ENCODE peak calls at places on chromosomes 7 and 10, in seven cellular contexts. One of them, this sample, is unnamed.

GRCh38 chr7:18541189-18541870 is 45.8 kb downstream of the HDAC9 start:
- DNase-seq in effector CD4-positive, alpha-beta T cell: no peak
- DNase-seq in body of pancreas: peak
- DNase-seq in stimulated activated CD8-positive, alpha-beta memory T cell treated with anti-CD3 and anti-CD28 coated beads, Interleukin-12 subunit alpha, Interleukin-12 subunit beta, amount 100 ng/mL, for 4 hours: no peak
- DNase-seq in ELR: no peak
- DNase-seq in activated naive CD8-positive, alpha-beta T cell treated with anti-CD3 and anti-CD28 coated beads, Interleukin-2, amount 50 U/mL, for 24 hours: no peak
- DNase-seq in AG04450: no peak
- DNase-seq in this sample: no peak

GRCh38 chr7:75729851-75730274 is 8.9 kb downstream of the HIP1 start:
- DNase-seq in activated naive CD8-positive, alpha-beta T cell treated with anti-CD3 and anti-CD28 coated beads, Interleukin-2, amount 50 U/mL, for 24 hours: no peak
- DNase-seq in stimulated activated CD8-positive, alpha-beta memory T cell treated with anti-CD3 and anti-CD28 coated beads, Interleukin-12 subunit alpha, Interleukin-12 subunit beta, amount 100 ng/mL, for 4 hours: no peak
- DNase-seq in body of pancreas: no peak
- DNase-seq in AG04450: no peak
- DNase-seq in ELR: no peak
- DNase-seq in effector CD4-positive, alpha-beta T cell: no peak
- DNase-seq in this sample: no peak

GRCh38 chr7:25615603-25616002 is 387.3 kb upstream of the NPVF start:
- DNase-seq in activated naive CD8-positive, alpha-beta T cell treated with anti-CD3 and anti-CD28 coated beads, Interleukin-2, amount 50 U/mL, for 24 hours: no peak
- DNase-seq in body of pancreas: no peak
- DNase-seq in effector CD4-positive, alpha-beta T cell: no peak
- DNase-seq in ELR: no peak
- DNase-seq in AG04450: no peak
- DNase-seq in stimulated activated CD8-positive, alpha-beta memory T cell treated with anti-CD3 and anti-CD28 coated beads, Interleukin-12 subunit alpha, Interleukin-12 subunit beta, amount 100 ng/mL, for 4 hours: no peak
- DNase-seq in this sample: no peak

GRCh38 chr10:118342638-118343020 is 505 bp upstream of the FAM204A start:
- DNase-seq in AG04450: no peak
- DNase-seq in effector CD4-positive, alpha-beta T cell: peak
- DNase-seq in body of pancreas: peak
- DNase-seq in activated naive CD8-positive, alpha-beta T cell treated with anti-CD3 and anti-CD28 coated beads, Interleukin-2, amount 50 U/mL, for 24 hours: no peak
- DNase-seq in stimulated activated CD8-positive, alpha-beta memory T cell treated with anti-CD3 and anti-CD28 coated beads, Interleukin-12 subunit alpha, Interleukin-12 subunit beta, amount 100 ng/mL, for 4 hours: no peak
- DNase-seq in ELR: peak
- DNase-seq in this sample: peak

GRCh38 chr10:69338133-69338456 is 59.8 kb downstream of the HK1 start:
- DNase-seq in AG04450: no peak
- DNase-seq in body of pancreas: no peak
- DNase-seq in activated naive CD8-positive, alpha-beta T cell treated with anti-CD3 and anti-CD28 coated beads, Interleukin-2, amount 50 U/mL, for 24 hours: no peak
- DNase-seq in effector CD4-positive, alpha-beta T cell: no peak
- DNase-seq in ELR: no peak
- DNase-seq in stimulated activated CD8-positive, alpha-beta memory T cell treated with anti-CD3 and anti-CD28 coated beads, Interleukin-12 subunit alpha, Interleukin-12 subunit beta, amount 100 ng/mL, for 4 hours: no peak
- DNase-seq in this sample: no peak

GRCh38 chr10:8927705-8928104 is 873.2 kb downstream of the GATA3 start:
- DNase-seq in stimulated activated CD8-positive, alpha-beta memory T cell treated with anti-CD3 and anti-CD28 coated beads, Interleukin-12 subunit alpha, Interleukin-12 subunit beta, amount 100 ng/mL, for 4 hours: no peak
- DNase-seq in body of pancreas: no peak
- DNase-seq in AG04450: no peak
- DNase-seq in ELR: no peak
- DNase-seq in effector CD4-positive, alpha-beta T cell: no peak
- DNase-seq in activated naive CD8-positive, alpha-beta T cell treated with anti-CD3 and anti-CD28 coated beads, Interleukin-2, amount 50 U/mL, for 24 hours: no peak
- DNase-seq in this sample: no peak

GRCh38 chr7:93944673-93945072 is 23.1 kb downstream of the GNG11 start:
- DNase-seq in stimulated activated CD8-positive, alpha-beta memory T cell treated with anti-CD3 and anti-CD28 coated beads, Interleukin-12 subunit alpha, Interleukin-12 subunit beta, amount 100 ng/mL, for 4 hours: no peak
- DNase-seq in activated naive CD8-positive, alpha-beta T cell treated with anti-CD3 and anti-CD28 coated beads, Interleukin-2, amount 50 U/mL, for 24 hours: no peak
- DNase-seq in effector CD4-positive, alpha-beta T cell: no peak
- DNase-seq in AG04450: no peak
- DNase-seq in ELR: no peak
- DNase-seq in body of pancreas: no peak
- DNase-seq in this sample: no peak

GRCh38 chr7:63012633-63013183 is 985.9 kb upstream of the ZNF722 start:
- DNase-seq in body of pancreas: no peak
- DNase-seq in stimulated activated CD8-positive, alpha-beta memory T cell treated with anti-CD3 and anti-CD28 coated beads, Interleukin-12 subunit alpha, Interleukin-12 subunit beta, amount 100 ng/mL, for 4 hours: no peak
- DNase-seq in AG04450: no peak
- DNase-seq in ELR: no peak
- DNase-seq in activated naive CD8-positive, alpha-beta T cell treated with anti-CD3 and anti-CD28 coated beads, Interleukin-2, amount 50 U/mL, for 24 hours: no peak
- DNase-seq in effector CD4-positive, alpha-beta T cell: no peak
- DNase-seq in this sample: no peak

GRCh38 chr10:69413221-69413865 is 3.4 kb downstream of the TACR2 start:
- DNase-seq in body of pancreas: peak
- DNase-seq in effector CD4-positive, alpha-beta T cell: no peak
- DNase-seq in activated naive CD8-positive, alpha-beta T cell treated with anti-CD3 and anti-CD28 coated beads, Interleukin-2, amount 50 U/mL, for 24 hours: peak
- DNase-seq in ELR: peak
- DNase-seq in AG04450: no peak
- DNase-seq in stimulated activated CD8-positive, alpha-beta memory T cell treated with anti-CD3 and anti-CD28 coated beads, Interleukin-12 subunit alpha, Interleukin-12 subunit beta, amount 100 ng/mL, for 4 hours: no peak
- DNase-seq in this sample: no peak